ENCODE peak calls at places on chromosomes 11 and 22, in six cellular contexts. One of them, this sample, is unnamed.

GRCh38 chr11:11909727-11910126 is 68.0 kb downstream of the USP47 start:
- DNase-seq in naive B cell: no peak
- DNase-seq in B cell: no peak
- DNase-seq in Right ventricle myocardium superior: no peak
- DNase-seq in effector CD4-positive, alpha-beta T cell: no peak
- DNase-seq in cardiac septum: no peak
- DNase-seq in this sample: peak

GRCh38 chr11:12066799-12067508 is 43.4 kb upstream of the MICAL2 start:
- DNase-seq in Right ventricle myocardium superior: peak
- DNase-seq in naive B cell: no peak
- DNase-seq in effector CD4-positive, alpha-beta T cell: no peak
- DNase-seq in B cell: no peak
- DNase-seq in cardiac septum: no peak
- DNase-seq in this sample: no peak

GRCh38 chr11:114145166-114145695 is 85.7 kb downstream of the ZBTB16 start:
- DNase-seq in Right ventricle myocardium superior: no peak
- DNase-seq in effector CD4-positive, alpha-beta T cell: no peak
- DNase-seq in naive B cell: no peak
- DNase-seq in B cell: no peak
- DNase-seq in cardiac septum: no peak
- DNase-seq in this sample: no peak

GRCh38 chr11:71519546-71519945 is 7.5 kb upstream of the KRTAP5-7 start:
- DNase-seq in naive B cell: no peak
- DNase-seq in B cell: no peak
- DNase-seq in cardiac septum: no peak
- DNase-seq in Right ventricle myocardium superior: no peak
- DNase-seq in effector CD4-positive, alpha-beta T cell: no peak
- DNase-seq in this sample: no peak

GRCh38 chr11:12890476-12890875 is 118.6 kb upstream of the RASSF10 start:
- DNase-seq in effector CD4-positive, alpha-beta T cell: no peak
- DNase-seq in Right ventricle myocardium superior: no peak
- DNase-seq in B cell: no peak
- DNase-seq in naive B cell: no peak
- DNase-seq in cardiac septum: no peak
- DNase-seq in this sample: no peak

GRCh38 chr11:127055240-127055639 is 54.7 kb upstream of the KIRREL3 start:
- DNase-seq in cardiac septum: no peak
- DNase-seq in effector CD4-positive, alpha-beta T cell: no peak
- DNase-seq in B cell: no peak
- DNase-seq in Right ventricle myocardium superior: no peak
- DNase-seq in naive B cell: no peak
- DNase-seq in this sample: no peak

GRCh38 chr11:46529086-46529905 is 64.5 kb downstream of the AMBRA1 start:
- DNase-seq in Right ventricle myocardium superior: peak
- DNase-seq in naive B cell: peak
- DNase-seq in B cell: peak
- DNase-seq in effector CD4-positive, alpha-beta T cell: peak
- DNase-seq in cardiac septum: peak
- DNase-seq in this sample: peak

GRCh38 chr22:46193898-46194310 is 43.6 kb downstream of the PPARA start:
- DNase-seq in naive B cell: no peak
- DNase-seq in cardiac septum: no peak
- DNase-seq in effector CD4-positive, alpha-beta T cell: no peak
- DNase-seq in Right ventricle myocardium superior: peak
- DNase-seq in B cell: no peak
- DNase-seq in this sample: no peak

GRCh38 chr11:45880772-45881570 is 4.5 kb upstream of the MAPK8IP1 start:
- DNase-seq in naive B cell: no peak
- DNase-seq in B cell: no peak
- DNase-seq in cardiac septum: no peak
- DNase-seq in effector CD4-positive, alpha-beta T cell: no peak
- DNase-seq in Right ventricle myocardium superior: peak
- DNase-seq in this sample: no peak

GRCh38 chr11:96215094-96215782 is 127.8 kb downstream of the MAML2 start:
- DNase-seq in B cell: peak
- DNase-seq in cardiac septum: no peak
- DNase-seq in effector CD4-positive, alpha-beta T cell: no peak
- DNase-seq in Right ventricle myocardium superior: no peak
- DNase-seq in naive B cell: peak
- DNase-seq in this sample: peak

GRCh38 chr11:125923012-125923579 is 18.8 kb downstream of the DDX25 start:
- DNase-seq in B cell: peak
- DNase-seq in Right ventricle myocardium superior: peak
- DNase-seq in cardiac septum: no peak
- DNase-seq in effector CD4-positive, alpha-beta T cell: peak
- DNase-seq in naive B cell: no peak
- DNase-seq in this sample: peak

GRCh38 chr11:57069942-57070341 is 81.2 kb downstream of the OR5AK2 start:
- DNase-seq in naive B cell: no peak
- DNase-seq in B cell: no peak
- DNase-seq in cardiac septum: no peak
- DNase-seq in effector CD4-positive, alpha-beta T cell: no peak
- DNase-seq in Right ventricle myocardium superior: no peak
- DNase-seq in this sample: no peak

This sample was measured in astrocyte.